ENCODE peak calls at places on chromosomes 5 and 9, in nine cellular contexts. N is kidney epithelial cell, H is psoas muscle, P is endodermal cell, V is colonic mucosa, O is astrocyte, J is HCT116, C is transverse colon, F is lower lobe of right lung. R is an unnamed sample.
A peak's percentile ranks its signal among the peaks of the same experiment; 100 is the strongest.

GRCh38 chr5:39439582-39439981 is 14.8 kb upstream of the DAB2 start:
- DNase-seq in P (no peak), J (no peak), O (no peak), N (no peak), F (no peak), H (no peak), V (no peak), C (no peak), R (no peak)

GRCh38 chr9:36401179-36401740 is 1.2 kb upstream of the RNF38 start:
- DNase-seq in V (peak; percentile 71), C (peak; percentile 79), H (no peak), O (peak; percentile 42), J (peak; percentile 44), F (no peak), N (no peak), P (no peak), R (no peak)

GRCh38 chr5:179827684-179828083 is 7.0 kb downstream of the SQSTM1 start:
- DNase-seq in F (peak; percentile 75), P (peak; percentile 59), O (no peak), V (peak; percentile 83), H (no peak), J (no peak), C (peak; percentile 79), N (no peak), R (no peak)

GRCh38 chr9:112601646-112602045 is 115.0 kb downstream of the KIAA1958 start:
- DNase-seq in C (no peak), V (no peak), F (no peak), J (no peak), P (no peak), H (no peak), N (no peak), O (peak; percentile 63), R (no peak)

GRCh38 chr9:131094015-131094414 is 2.3 kb upstream of the AIF1L start:
- DNase-seq in F (no peak), P (no peak), V (no peak), O (no peak), J (no peak), C (no peak), N (no peak), H (no peak), R (no peak)

GRCh38 chr9:115395511-115396021 is 277.6 kb upstream of the TNC start:
- DNase-seq in O (peak; percentile 54), P (no peak), J (no peak), N (no peak), F (no peak), C (no peak), H (no peak), V (no peak), R (no peak)

GRCh38 chr5:134851307-134851923 is 5.6 kb downstream of the C5orf24 start:
- DNase-seq in H (no peak), C (no peak), J (no peak), V (no peak), P (no peak), O (peak; percentile 18), F (no peak), N (no peak), R (no peak)

GRCh38 chr5:148381906-148382305 is 1.9 kb upstream of the FBXO38 start:
- DNase-seq in P (no peak), C (no peak), N (no peak), J (no peak), O (no peak), H (no peak), V (no peak), F (no peak), R (no peak)

GRCh38 chr5:173941758-173942401 is 47.1 kb upstream of the C5orf47 start:
- DNase-seq in F (no peak), N (no peak), V (no peak), H (no peak), C (no peak), O (no peak), P (peak; percentile 69), J (no peak), R (no peak)

GRCh38 chr9:127919253-127919815 is 2.5 kb upstream of the ST6GALNAC4 start:
- DNase-seq in J (peak; percentile 99), V (peak; percentile 88), C (peak; percentile 86), H (peak; percentile 94), O (peak; percentile 98), P (no peak), F (peak; percentile 91), N (peak; percentile 100), R (no peak)

GRCh38 chr5:1901081-1901480 is 18.4 kb upstream of the IRX4 start:
- DNase-seq in O (no peak), F (no peak), V (no peak), C (no peak), H (no peak), N (no peak), J (no peak), P (no peak), R (no peak)

GRCh38 chr5:176548967-176549444 is at the start of gene CDHR2:
- DNase-seq in H (no peak), V (peak; percentile 71), C (peak; percentile 68), F (no peak), J (no peak), N (no peak), O (no peak), P (peak; percentile 45), R (no peak)

GRCh38 chr5:176547811-176548210 is 1.3 kb upstream of the CDHR2 start:
- DNase-seq in C (peak; percentile 86), P (no peak), O (no peak), N (no peak), J (no peak), H (no peak), V (peak; percentile 83), F (no peak), R (no peak)

GRCh38 chr5:176550275-176550831 is 1.2 kb downstream of the CDHR2 start:
- DNase-seq in O (no peak), C (no peak), H (no peak), N (no peak), J (no peak), F (no peak), P (no peak), V (no peak), R (no peak)

GRCh38 chr5:176552332-176552731 is 3.2 kb downstream of the CDHR2 start:
- DNase-seq in H (no peak), O (no peak), V (no peak), C (no peak), P (no peak), J (no peak), N (no peak), F (no peak), R (no peak)

GRCh38 chr5:176549871-176550270 is 729 bp downstream of the CDHR2 start:
- DNase-seq in P (peak; percentile 38), O (no peak), N (no peak), V (no peak), H (no peak), C (no peak), J (no peak), F (no peak), R (no peak)
- H3K4me3 ChIP-seq in P (no peak overlapping the region), O (no peak overlapping the region), N (no peak overlapping the region), V (peak overlapping the region; percentile 19), H (no peak overlapping the region), C (peak overlapping the region; percentile 34), J (no peak overlapping the region), F (no peak overlapping the region), R (no peak overlapping the region)

GRCh38 chr5:43647789-43648188 is 44.8 kb downstream of the NNT start:
- DNase-seq in N (no peak), C (no peak), F (no peak), P (no peak), H (no peak), O (no peak), V (no peak), J (no peak), R (no peak)
- H3K36me3 ChIP-seq in N (no peaks in the 10 kb centered on the region), C (peaks cover 46% of the 10 kb centered on the region), F (peaks cover 80% of the 10 kb centered on the region), P (peaks cover 30% of the 10 kb centered on the region), H (peaks cover 89% of the 10 kb centered on the region), O (peaks cover 5% of the 10 kb centered on the region), V (no peaks in the 10 kb centered on the region), J (no peaks in the 10 kb centered on the region), R (peaks cover 39% of the 10 kb centered on the region)

DNA sequence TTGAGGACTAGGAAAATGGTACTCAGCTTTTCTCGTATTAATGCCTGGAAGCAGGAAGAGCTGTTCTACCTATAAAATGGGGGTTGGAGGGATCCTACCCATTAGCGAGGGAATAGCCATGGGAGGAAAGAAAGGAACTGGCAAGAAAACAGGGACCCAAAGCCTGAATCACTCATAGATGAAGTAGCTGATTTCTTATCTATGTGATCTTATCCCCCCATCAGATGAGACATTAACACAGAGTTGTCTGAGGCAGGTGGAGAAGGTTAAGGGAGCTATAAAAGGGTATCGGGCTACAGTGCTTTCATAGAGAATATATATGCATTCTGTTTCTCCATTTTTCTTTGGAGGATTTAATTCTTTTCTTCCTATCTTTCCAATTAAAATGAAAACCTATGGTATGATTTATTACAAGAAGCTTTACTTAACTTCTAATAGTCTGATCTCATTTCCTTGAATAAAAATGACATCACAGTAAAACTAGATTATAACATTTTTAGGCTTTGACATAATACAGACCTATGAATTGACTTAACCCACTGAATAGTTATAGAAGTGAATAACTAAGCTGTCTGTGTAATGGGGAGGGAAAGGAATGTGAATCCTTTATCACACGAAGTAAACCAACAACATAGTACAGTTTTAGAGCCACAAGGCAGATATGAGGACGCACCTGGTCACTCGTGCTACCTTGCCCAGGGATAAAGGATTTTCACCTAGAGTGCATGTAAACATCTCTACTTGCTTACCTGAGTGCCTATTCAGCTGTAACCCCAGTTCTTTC is 39.0 kb downstream of the IQGAP2 start:
- DNase-seq in F (no peak), V (no peak), J (no peak), O (no peak), P (no peak), C (no peak), H (no peak), N (no peak), R (no peak)
- H3K4me3 ChIP-seq in F (no peak overlapping the region), V (no peak overlapping the region), J (no peak overlapping the region), O (no peak overlapping the region), P (no peak overlapping the region), C (no peak overlapping the region), H (no peak overlapping the region), N (no peak overlapping the region), R (no peak overlapping the region)

DNA sequence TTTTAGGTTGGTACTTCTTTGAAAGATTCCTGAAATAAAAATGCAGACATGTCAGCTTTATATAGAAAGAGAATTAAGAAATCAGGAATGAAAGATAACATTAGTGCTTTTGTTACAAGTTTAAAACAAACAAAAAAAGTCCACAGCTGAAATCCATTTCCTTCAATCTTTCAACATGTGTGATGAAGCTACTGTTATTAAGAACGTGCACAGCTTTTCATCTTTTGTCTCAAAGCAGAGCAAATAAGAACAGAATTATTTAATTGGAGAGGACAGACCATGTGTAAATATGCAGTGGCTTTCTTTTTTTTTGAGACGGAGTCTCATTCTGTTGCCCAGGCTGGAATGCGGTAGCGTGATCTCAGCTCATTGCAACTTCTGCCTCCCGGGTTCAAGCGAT is 63.6 kb downstream of the FNBP1 start:
- DNase-seq in C (no peak), O (no peak), F (no peak), J (no peak), N (no peak), H (no peak), V (no peak), P (no peak), R (no peak)
- H3K36me3 ChIP-seq in C (peaks cover 12% of the 10 kb centered on the region), O (no peaks in the 10 kb centered on the region), F (peaks cover 47% of the 10 kb centered on the region), J (no peaks in the 10 kb centered on the region), N (no peaks in the 10 kb centered on the region), H (peaks cover 49% of the 10 kb centered on the region), V (no peaks in the 10 kb centered on the region), P (peaks cover 34% of the 10 kb centered on the region), R (peaks cover 31% of the 10 kb centered on the region)

R was measured in CD4-positive, alpha-beta memory T cell.